ENCODE peak calls at places on chromosomes 3 and 15, in eight cellular contexts. One of them, this sample, is unnamed.

GRCh38 chr3:184733181-184733580 is 21.3 kb upstream of the MAGEF1 start:
- DNase-seq in fibroblast of villous mesenchyme: no peak
- DNase-seq in Panc1: no peak
- DNase-seq in endothelial cell: no peak
- DNase-seq in epithelial cell of esophagus: peak
- DNase-seq in GM20000: no peak
- DNase-seq in nephron progenitor cell: no peak
- DNase-seq in uterus: no peak
- DNase-seq in this sample: no peak

GRCh38 chr15:40379853-40380252 is 2.7 kb upstream of the KNSTRN start:
- DNase-seq in fibroblast of villous mesenchyme: peak
- DNase-seq in Panc1: peak
- DNase-seq in endothelial cell: no peak
- DNase-seq in epithelial cell of esophagus: peak
- DNase-seq in GM20000: no peak
- DNase-seq in nephron progenitor cell: no peak
- DNase-seq in uterus: no peak
- DNase-seq in this sample: no peak

GRCh38 chr3:127637546-127637945 is 8.6 kb downstream of the PODXL2 start:
- DNase-seq in fibroblast of villous mesenchyme: no peak
- DNase-seq in Panc1: no peak
- DNase-seq in endothelial cell: no peak
- DNase-seq in epithelial cell of esophagus: no peak
- DNase-seq in GM20000: no peak
- DNase-seq in nephron progenitor cell: no peak
- DNase-seq in uterus: no peak
- DNase-seq in this sample: no peak

GRCh38 chr3:188205992-188206416 is 52.0 kb downstream of the LPP start:
- DNase-seq in fibroblast of villous mesenchyme: no peak
- DNase-seq in Panc1: no peak
- DNase-seq in endothelial cell: peak
- DNase-seq in epithelial cell of esophagus: no peak
- DNase-seq in GM20000: no peak
- DNase-seq in nephron progenitor cell: no peak
- DNase-seq in uterus: no peak
- DNase-seq in this sample: no peak

GRCh38 chr15:62618432-62618831 is 424.1 kb upstream of the TPM1 start:
- DNase-seq in fibroblast of villous mesenchyme: peak
- DNase-seq in Panc1: no peak
- DNase-seq in endothelial cell: no peak
- DNase-seq in epithelial cell of esophagus: peak
- DNase-seq in GM20000: no peak
- DNase-seq in nephron progenitor cell: no peak
- DNase-seq in uterus: no peak
- DNase-seq in this sample: no peak

GRCh38 chr15:85407421-85408269 is 27.2 kb downstream of the AKAP13 start:
- DNase-seq in fibroblast of villous mesenchyme: peak
- DNase-seq in Panc1: no peak
- DNase-seq in endothelial cell: no peak
- DNase-seq in epithelial cell of esophagus: peak
- DNase-seq in GM20000: no peak
- DNase-seq in nephron progenitor cell: no peak
- DNase-seq in uterus: no peak
- DNase-seq in this sample: no peak

GRCh38 chr3:120033594-120033993 is 60.7 kb downstream of the GSK3B start:
- DNase-seq in fibroblast of villous mesenchyme: no peak
- DNase-seq in Panc1: no peak
- DNase-seq in endothelial cell: no peak
- DNase-seq in epithelial cell of esophagus: no peak
- DNase-seq in GM20000: no peak
- DNase-seq in nephron progenitor cell: no peak
- DNase-seq in uterus: no peak
- DNase-seq in this sample: no peak

GRCh38 chr3:194277547-194278091 is 73.5 kb downstream of the CPN2 start:
- DNase-seq in fibroblast of villous mesenchyme: peak
- DNase-seq in Panc1: no peak
- DNase-seq in endothelial cell: no peak
- DNase-seq in epithelial cell of esophagus: no peak
- DNase-seq in GM20000: no peak
- DNase-seq in nephron progenitor cell: peak
- DNase-seq in uterus: peak
- DNase-seq in this sample: no peak

GRCh38 chr3:27310693-27311092 is 58.5 kb downstream of the NEK10 start:
- DNase-seq in fibroblast of villous mesenchyme: no peak
- DNase-seq in Panc1: no peak
- DNase-seq in endothelial cell: no peak
- DNase-seq in epithelial cell of esophagus: no peak
- DNase-seq in GM20000: no peak
- DNase-seq in nephron progenitor cell: no peak
- DNase-seq in uterus: no peak
- DNase-seq in this sample: no peak

GRCh38 chr3:66854752-66855151 is 143.4 kb upstream of the KBTBD8 start:
- DNase-seq in fibroblast of villous mesenchyme: no peak
- DNase-seq in Panc1: no peak
- DNase-seq in endothelial cell: no peak
- DNase-seq in epithelial cell of esophagus: no peak
- DNase-seq in GM20000: no peak
- DNase-seq in nephron progenitor cell: no peak
- DNase-seq in uterus: no peak
- DNase-seq in this sample: no peak

GRCh38 chr15:70478251-70478990 is 284.9 kb downstream of the UACA start:
- DNase-seq in fibroblast of villous mesenchyme: no peak
- DNase-seq in Panc1: no peak
- DNase-seq in endothelial cell: no peak
- DNase-seq in epithelial cell of esophagus: no peak
- DNase-seq in GM20000: peak
- DNase-seq in nephron progenitor cell: peak
- DNase-seq in uterus: peak
- DNase-seq in this sample: no peak

GRCh38 chr3:170909129-170909903 is 879 bp upstream of the EIF5A2 start:
- DNase-seq in fibroblast of villous mesenchyme: peak
- DNase-seq in Panc1: no peak
- DNase-seq in endothelial cell: no peak
- DNase-seq in epithelial cell of esophagus: peak
- DNase-seq in GM20000: no peak
- DNase-seq in nephron progenitor cell: no peak
- DNase-seq in uterus: peak
- DNase-seq in this sample: no peak

GRCh38 chr3:53223541-53223966 is 32.3 kb downstream of the TKT start:
- DNase-seq in fibroblast of villous mesenchyme: no peak
- DNase-seq in Panc1: no peak
- DNase-seq in endothelial cell: no peak
- DNase-seq in epithelial cell of esophagus: no peak
- DNase-seq in GM20000: no peak
- DNase-seq in nephron progenitor cell: no peak
- DNase-seq in uterus: no peak
- DNase-seq in this sample: no peak

GRCh38 chr3:38610934-38611333 is 38.6 kb downstream of the SCN5A start:
- DNase-seq in fibroblast of villous mesenchyme: no peak
- DNase-seq in Panc1: no peak
- DNase-seq in endothelial cell: no peak
- DNase-seq in epithelial cell of esophagus: no peak
- DNase-seq in GM20000: no peak
- DNase-seq in nephron progenitor cell: no peak
- DNase-seq in uterus: no peak
- DNase-seq in this sample: no peak

GRCh38 chr3:152159328-152159727 is 109.4 kb upstream of the MBNL1 start:
- DNase-seq in fibroblast of villous mesenchyme: peak
- DNase-seq in Panc1: peak
- DNase-seq in endothelial cell: no peak
- DNase-seq in epithelial cell of esophagus: peak
- DNase-seq in GM20000: no peak
- DNase-seq in nephron progenitor cell: no peak
- DNase-seq in uterus: no peak
- DNase-seq in this sample: no peak

GRCh38 chr3:87793322-87793877 is 265.4 kb downstream of the CGGBP1 start:
- DNase-seq in fibroblast of villous mesenchyme: no peak
- DNase-seq in Panc1: no peak
- DNase-seq in endothelial cell: no peak
- DNase-seq in epithelial cell of esophagus: no peak
- DNase-seq in GM20000: no peak
- DNase-seq in nephron progenitor cell: no peak
- DNase-seq in uterus: no peak
- DNase-seq in this sample: no peak

GRCh38 chr3:106588739-106589138 is 719.9 kb upstream of the CBLB start:
- DNase-seq in fibroblast of villous mesenchyme: no peak
- DNase-seq in Panc1: no peak
- DNase-seq in endothelial cell: no peak
- DNase-seq in epithelial cell of esophagus: peak
- DNase-seq in GM20000: no peak
- DNase-seq in nephron progenitor cell: no peak
- DNase-seq in uterus: no peak
- DNase-seq in this sample: no peak

GRCh38 chr15:69271217-69271616 is 27.5 kb upstream of the PAQR5 start:
- DNase-seq in fibroblast of villous mesenchyme: no peak
- DNase-seq in Panc1: no peak
- DNase-seq in endothelial cell: no peak
- DNase-seq in epithelial cell of esophagus: no peak
- DNase-seq in GM20000: no peak
- DNase-seq in nephron progenitor cell: no peak
- DNase-seq in uterus: no peak
- DNase-seq in this sample: no peak

GRCh38 chr3:170095771-170096170 is 58.0 kb downstream of the GPR160 start:
- DNase-seq in fibroblast of villous mesenchyme: no peak
- DNase-seq in Panc1: no peak
- DNase-seq in endothelial cell: no peak
- DNase-seq in epithelial cell of esophagus: peak
- DNase-seq in GM20000: no peak
- DNase-seq in nephron progenitor cell: no peak
- DNase-seq in uterus: no peak
- DNase-seq in this sample: no peak

GRCh38 chr3:136207741-136208140 is 11.6 kb upstream of the MSL2 start:
- DNase-seq in fibroblast of villous mesenchyme: no peak
- DNase-seq in Panc1: no peak
- DNase-seq in endothelial cell: no peak
- DNase-seq in epithelial cell of esophagus: no peak
- DNase-seq in GM20000: no peak
- DNase-seq in nephron progenitor cell: no peak
- DNase-seq in uterus: no peak
- DNase-seq in this sample: no peak

GRCh38 chr3:46089237-46090011 is 62.1 kb upstream of the XCR1 start:
- DNase-seq in fibroblast of villous mesenchyme: peak
- DNase-seq in Panc1: no peak
- DNase-seq in endothelial cell: no peak
- DNase-seq in epithelial cell of esophagus: peak
- DNase-seq in GM20000: peak
- DNase-seq in nephron progenitor cell: no peak
- DNase-seq in uterus: no peak
- DNase-seq in this sample: no peak

GRCh38 chr3:153103406-153103945 is 58.5 kb upstream of the RAP2B start:
- DNase-seq in fibroblast of villous mesenchyme: peak
- DNase-seq in Panc1: no peak
- DNase-seq in endothelial cell: no peak
- DNase-seq in epithelial cell of esophagus: peak
- DNase-seq in GM20000: no peak
- DNase-seq in nephron progenitor cell: no peak
- DNase-seq in uterus: no peak
- DNase-seq in this sample: no peak

GRCh38 chr15:47409601-47410000 is 307.7 kb upstream of the SEMA6D start:
- DNase-seq in fibroblast of villous mesenchyme: peak
- DNase-seq in Panc1: no peak
- DNase-seq in endothelial cell: no peak
- DNase-seq in epithelial cell of esophagus: no peak
- DNase-seq in GM20000: no peak
- DNase-seq in nephron progenitor cell: no peak
- DNase-seq in uterus: no peak
- DNase-seq in this sample: no peak

GRCh38 chr15:67043939-67044771 is 21.2 kb upstream of the SMAD3 start:
- DNase-seq in fibroblast of villous mesenchyme: peak
- DNase-seq in Panc1: no peak
- DNase-seq in endothelial cell: peak
- DNase-seq in epithelial cell of esophagus: peak
- DNase-seq in GM20000: no peak
- DNase-seq in nephron progenitor cell: no peak
- DNase-seq in uterus: no peak
- DNase-seq in this sample: no peak

GRCh38 chr3:141083831-141084624 is 32.9 kb downstream of the SPSB4 start:
- DNase-seq in fibroblast of villous mesenchyme: no peak
- DNase-seq in Panc1: no peak
- DNase-seq in endothelial cell: no peak
- DNase-seq in epithelial cell of esophagus: no peak
- DNase-seq in GM20000: no peak
- DNase-seq in nephron progenitor cell: peak
- DNase-seq in uterus: no peak
- DNase-seq in this sample: peak

DNA sequence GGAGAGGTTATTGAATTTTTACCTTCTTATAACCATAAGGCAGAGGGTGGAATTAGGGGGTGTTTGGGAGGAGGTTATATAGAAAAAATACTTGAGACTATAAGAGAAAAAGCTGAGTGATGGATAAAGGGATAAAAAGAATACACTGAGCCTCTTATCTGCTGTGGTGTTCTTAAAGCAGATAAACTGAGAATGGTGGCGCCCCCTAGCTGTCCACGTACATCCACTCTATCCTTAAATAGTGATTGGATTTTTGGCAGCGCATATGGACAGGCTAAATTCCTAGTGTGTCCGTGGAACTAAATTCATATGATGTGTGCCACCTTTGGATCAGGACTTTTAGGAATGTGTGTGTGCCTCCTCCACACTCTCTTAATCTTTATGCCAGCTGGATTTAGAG is 121.1 kb downstream of the OXSM start:
- DNase-seq in fibroblast of villous mesenchyme: peak
- DNase-seq in Panc1: no peak
- DNase-seq in endothelial cell: no peak
- DNase-seq in epithelial cell of esophagus: peak
- DNase-seq in GM20000: peak
- DNase-seq in nephron progenitor cell: peak
- DNase-seq in uterus: no peak
- DNase-seq in this sample: peak
- TF ChIP-seq CTCF in fibroblast of villous mesenchyme: peak
- TF ChIP-seq CTCF in Panc1: peak
- TF ChIP-seq CTCF in endothelial cell: peak
- TF ChIP-seq CTCF in epithelial cell of esophagus: peak
- TF ChIP-seq CTCF in GM20000: peak
- TF ChIP-seq CTCF in nephron progenitor cell: peak
- TF ChIP-seq CTCF in uterus: no peak
- TF ChIP-seq CTCF in this sample: peak

GRCh38 chr3:165624761-165625160 is 212.5 kb downstream of the BCHE start:
- DNase-seq in fibroblast of villous mesenchyme: peak
- DNase-seq in Panc1: no peak
- DNase-seq in endothelial cell: no peak
- DNase-seq in epithelial cell of esophagus: peak
- DNase-seq in GM20000: no peak
- DNase-seq in nephron progenitor cell: no peak
- DNase-seq in uterus: no peak
- DNase-seq in this sample: no peak
- TF ChIP-seq CTCF in fibroblast of villous mesenchyme: peak
- TF ChIP-seq CTCF in Panc1: peak
- TF ChIP-seq CTCF in endothelial cell: no peak
- TF ChIP-seq CTCF in epithelial cell of esophagus: peak
- TF ChIP-seq CTCF in GM20000: no peak
- TF ChIP-seq CTCF in nephron progenitor cell: no peak
- TF ChIP-seq CTCF in uterus: no peak
- TF ChIP-seq CTCF in this sample: peak

GRCh38 chr15:56804908-56805307 is 71.6 kb upstream of the ZNF280D start:
- DNase-seq in fibroblast of villous mesenchyme: no peak
- DNase-seq in Panc1: no peak
- DNase-seq in endothelial cell: no peak
- DNase-seq in epithelial cell of esophagus: no peak
- DNase-seq in GM20000: no peak
- DNase-seq in nephron progenitor cell: no peak
- DNase-seq in uterus: no peak
- DNase-seq in this sample: no peak
- TF ChIP-seq CTCF in fibroblast of villous mesenchyme: no peak
- TF ChIP-seq CTCF in Panc1: no peak
- TF ChIP-seq CTCF in endothelial cell: no peak
- TF ChIP-seq CTCF in epithelial cell of esophagus: no peak
- TF ChIP-seq CTCF in GM20000: no peak
- TF ChIP-seq CTCF in nephron progenitor cell: no peak
- TF ChIP-seq CTCF in uterus: no peak
- TF ChIP-seq CTCF in this sample: no peak

GRCh38 chr15:25683911-25684310 is 179.2 kb downstream of the ATP10A start:
- DNase-seq in fibroblast of villous mesenchyme: no peak
- DNase-seq in Panc1: no peak
- DNase-seq in endothelial cell: no peak
- DNase-seq in epithelial cell of esophagus: no peak
- DNase-seq in GM20000: no peak
- DNase-seq in nephron progenitor cell: no peak
- DNase-seq in uterus: peak
- DNase-seq in this sample: no peak
- TF ChIP-seq CTCF in fibroblast of villous mesenchyme: no peak
- TF ChIP-seq CTCF in Panc1: no peak
- TF ChIP-seq CTCF in endothelial cell: no peak
- TF ChIP-seq CTCF in epithelial cell of esophagus: no peak
- TF ChIP-seq CTCF in GM20000: no peak
- TF ChIP-seq CTCF in nephron progenitor cell: no peak
- TF ChIP-seq CTCF in uterus: no peak
- TF ChIP-seq CTCF in this sample: no peak

This sample was measured in neural crest cell.